ENCODE peak calls at places on chromosome 9, in nine cellular contexts. One of them, this sample, is unnamed.

GRCh38 chr9:99948896-99949295 is 42.4 kb downstream of the STX17 start:
- DNase-seq in CD4-positive, alpha-beta T cell: no peak
- DNase-seq in tibial artery: no peak
- DNase-seq in astrocyte of the spinal cord: peak
- DNase-seq in CD8-positive, alpha-beta T cell: no peak
- DNase-seq in fibroblast of the aortic adventitia: peak
- DNase-seq in astrocyte: peak
- DNase-seq in nephron progenitor cell: no peak
- DNase-seq in H9: no peak
- DNase-seq in this sample: no peak

GRCh38 chr9:114836769-114837168 is 30.9 kb upstream of the TNFSF15 start:
- DNase-seq in CD8-positive, alpha-beta T cell: no peak
- DNase-seq in CD4-positive, alpha-beta T cell: no peak
- DNase-seq in nephron progenitor cell: no peak
- DNase-seq in astrocyte of the spinal cord: no peak
- DNase-seq in fibroblast of the aortic adventitia: no peak
- DNase-seq in astrocyte: no peak
- DNase-seq in H9: no peak
- DNase-seq in tibial artery: no peak
- DNase-seq in this sample: no peak

GRCh38 chr9:80775515-80775914 is 913.8 kb downstream of the TLE1 start:
- DNase-seq in H9: no peak
- DNase-seq in fibroblast of the aortic adventitia: no peak
- DNase-seq in astrocyte of the spinal cord: no peak
- DNase-seq in nephron progenitor cell: no peak
- DNase-seq in tibial artery: no peak
- DNase-seq in CD4-positive, alpha-beta T cell: no peak
- DNase-seq in astrocyte: peak
- DNase-seq in CD8-positive, alpha-beta T cell: no peak
- DNase-seq in this sample: no peak

GRCh38 chr9:1025131-1025530 is 25.0 kb upstream of the DMRT2 start:
- DNase-seq in CD8-positive, alpha-beta T cell: no peak
- DNase-seq in astrocyte of the spinal cord: no peak
- DNase-seq in nephron progenitor cell: no peak
- DNase-seq in tibial artery: no peak
- DNase-seq in astrocyte: no peak
- DNase-seq in fibroblast of the aortic adventitia: no peak
- DNase-seq in H9: no peak
- DNase-seq in CD4-positive, alpha-beta T cell: no peak
- DNase-seq in this sample: no peak

GRCh38 chr9:130728721-130729120 is 35.1 kb downstream of the EXOSC2 start:
- DNase-seq in CD8-positive, alpha-beta T cell: no peak
- DNase-seq in fibroblast of the aortic adventitia: peak
- DNase-seq in astrocyte of the spinal cord: peak
- DNase-seq in H9: no peak
- DNase-seq in CD4-positive, alpha-beta T cell: no peak
- DNase-seq in tibial artery: no peak
- DNase-seq in astrocyte: peak
- DNase-seq in nephron progenitor cell: no peak
- DNase-seq in this sample: no peak

GRCh38 chr9:7536310-7536939 is 263.2 kb downstream of the DMAC1 start:
- DNase-seq in CD8-positive, alpha-beta T cell: no peak
- DNase-seq in astrocyte: peak
- DNase-seq in nephron progenitor cell: peak
- DNase-seq in fibroblast of the aortic adventitia: peak
- DNase-seq in tibial artery: peak
- DNase-seq in astrocyte of the spinal cord: peak
- DNase-seq in H9: peak
- DNase-seq in CD4-positive, alpha-beta T cell: no peak
- DNase-seq in this sample: peak

GRCh38 chr9:131416509-131416908 is 22.6 kb downstream of the PRRC2B start:
- DNase-seq in fibroblast of the aortic adventitia: no peak
- DNase-seq in nephron progenitor cell: no peak
- DNase-seq in astrocyte of the spinal cord: no peak
- DNase-seq in tibial artery: no peak
- DNase-seq in CD8-positive, alpha-beta T cell: no peak
- DNase-seq in CD4-positive, alpha-beta T cell: no peak
- DNase-seq in H9: no peak
- DNase-seq in astrocyte: no peak
- DNase-seq in this sample: no peak

GRCh38 chr9:134986957-134987356 is 69.2 kb upstream of the FCN1 start:
- DNase-seq in fibroblast of the aortic adventitia: no peak
- DNase-seq in astrocyte: no peak
- DNase-seq in astrocyte of the spinal cord: no peak
- DNase-seq in CD4-positive, alpha-beta T cell: no peak
- DNase-seq in H9: no peak
- DNase-seq in nephron progenitor cell: no peak
- DNase-seq in tibial artery: no peak
- DNase-seq in CD8-positive, alpha-beta T cell: no peak
- DNase-seq in this sample: no peak

GRCh38 chr9:121485618-121486531 is 13.8 kb downstream of the GGTA1 start:
- DNase-seq in tibial artery: peak
- DNase-seq in CD8-positive, alpha-beta T cell: no peak
- DNase-seq in astrocyte of the spinal cord: no peak
- DNase-seq in fibroblast of the aortic adventitia: no peak
- DNase-seq in astrocyte: no peak
- DNase-seq in H9: no peak
- DNase-seq in CD4-positive, alpha-beta T cell: no peak
- DNase-seq in nephron progenitor cell: no peak
- DNase-seq in this sample: no peak

GRCh38 chr9:133120343-133121199 is 469 bp downstream of the RALGDS start:
- DNase-seq in CD4-positive, alpha-beta T cell: no peak
- DNase-seq in astrocyte of the spinal cord: no peak
- DNase-seq in tibial artery: no peak
- DNase-seq in fibroblast of the aortic adventitia: no peak
- DNase-seq in nephron progenitor cell: no peak
- DNase-seq in CD8-positive, alpha-beta T cell: no peak
- DNase-seq in astrocyte: no peak
- DNase-seq in H9: peak
- DNase-seq in this sample: no peak

GRCh38 chr9:38401994-38402393 is 9.5 kb downstream of the ALDH1B1 start:
- DNase-seq in H9: no peak
- DNase-seq in astrocyte of the spinal cord: no peak
- DNase-seq in nephron progenitor cell: no peak
- DNase-seq in CD4-positive, alpha-beta T cell: no peak
- DNase-seq in astrocyte: no peak
- DNase-seq in CD8-positive, alpha-beta T cell: no peak
- DNase-seq in tibial artery: no peak
- DNase-seq in fibroblast of the aortic adventitia: no peak
- DNase-seq in this sample: no peak

DNA sequence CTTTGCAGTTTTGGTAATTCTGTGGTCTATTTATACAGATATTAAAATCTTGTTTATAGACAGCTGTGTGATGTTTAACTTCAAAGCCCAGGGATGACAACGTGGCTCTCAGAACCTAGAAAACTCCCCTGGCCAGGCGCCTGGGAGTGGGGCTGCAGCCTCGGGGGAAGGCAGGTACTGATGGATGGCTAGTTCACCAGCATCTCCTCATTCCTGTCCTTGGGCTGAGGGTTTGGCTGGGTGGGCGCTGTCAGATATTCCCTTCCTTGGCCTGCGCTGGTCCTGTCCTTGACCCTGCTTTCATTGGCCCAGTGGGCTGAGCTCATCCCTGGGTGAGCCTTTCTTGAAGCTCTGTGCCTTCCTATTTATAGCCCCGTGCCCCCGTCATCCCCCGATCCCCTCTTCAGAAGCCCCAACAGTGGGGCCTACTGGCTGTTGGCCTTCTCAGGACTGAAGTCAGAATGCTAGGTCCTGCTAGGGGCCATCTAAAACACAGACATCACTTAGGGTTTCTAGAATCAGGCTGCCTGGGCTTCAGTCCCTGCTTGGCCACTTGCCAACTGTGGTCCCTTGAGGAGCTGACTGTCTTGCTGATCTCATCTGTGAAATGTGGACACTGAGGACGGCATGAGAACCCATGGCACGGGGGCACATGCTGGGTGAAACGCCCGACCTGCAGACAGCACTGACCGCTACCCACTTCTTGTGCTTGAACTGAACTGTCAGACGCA is 20.9 kb downstream of the SH3GLB2 start:
- DNase-seq in CD8-positive, alpha-beta T cell: no peak
- DNase-seq in H9: no peak
- DNase-seq in astrocyte: no peak
- DNase-seq in astrocyte of the spinal cord: no peak
- DNase-seq in nephron progenitor cell: no peak
- DNase-seq in tibial artery: peak
- DNase-seq in fibroblast of the aortic adventitia: peak
- DNase-seq in CD4-positive, alpha-beta T cell: no peak
- DNase-seq in this sample: no peak
- TF ChIP-seq CTCF in CD8-positive, alpha-beta T cell: no peak
- TF ChIP-seq CTCF in H9: peak
- TF ChIP-seq CTCF in astrocyte: no peak
- TF ChIP-seq CTCF in astrocyte of the spinal cord: no peak
- TF ChIP-seq CTCF in nephron progenitor cell: peak
- TF ChIP-seq CTCF in tibial artery: no peak
- TF ChIP-seq CTCF in fibroblast of the aortic adventitia: no peak
- TF ChIP-seq CTCF in CD4-positive, alpha-beta T cell: no peak
- TF ChIP-seq CTCF in this sample: no peak

DNA sequence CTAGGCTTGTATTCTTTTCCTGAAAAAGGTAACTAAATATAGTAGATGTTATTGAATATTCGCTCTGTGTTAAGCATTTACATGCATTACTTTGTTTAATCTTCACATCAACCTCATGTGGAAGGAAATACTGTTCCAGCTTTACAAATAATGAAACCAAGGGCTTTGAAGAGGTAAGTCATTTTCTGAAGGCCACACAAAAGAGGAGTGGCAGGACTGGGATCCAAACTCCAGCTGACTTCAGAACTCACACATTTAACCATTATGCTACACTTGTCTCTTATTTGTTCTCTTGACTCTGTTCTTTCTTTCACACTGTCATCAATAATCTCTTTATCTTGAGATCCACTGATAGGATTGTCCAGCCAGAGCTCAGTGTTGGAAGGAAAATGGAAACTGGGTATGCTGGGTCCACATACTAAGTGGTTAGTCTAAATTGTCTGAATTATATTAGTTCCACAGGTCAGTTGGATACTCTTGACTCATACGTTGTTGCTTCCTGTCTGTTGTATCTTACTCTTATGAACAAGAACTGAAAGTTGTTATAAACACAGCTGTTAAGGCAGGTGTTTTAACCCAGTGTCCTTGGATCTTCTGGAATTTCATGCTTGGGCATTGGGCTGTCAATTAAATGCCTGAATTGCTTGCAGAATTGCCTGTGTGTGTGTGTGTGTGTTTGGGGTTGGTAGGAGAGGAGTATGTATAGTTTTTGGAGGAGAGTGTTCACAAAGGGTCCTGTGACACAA is 65.6 kb downstream of the TLE4 start:
- DNase-seq in astrocyte of the spinal cord: peak
- DNase-seq in astrocyte: peak
- DNase-seq in H9: no peak
- DNase-seq in CD4-positive, alpha-beta T cell: no peak
- DNase-seq in tibial artery: no peak
- DNase-seq in fibroblast of the aortic adventitia: no peak
- DNase-seq in nephron progenitor cell: no peak
- DNase-seq in CD8-positive, alpha-beta T cell: no peak
- DNase-seq in this sample: no peak
- TF ChIP-seq CTCF in astrocyte of the spinal cord: no peak
- TF ChIP-seq CTCF in astrocyte: no peak
- TF ChIP-seq CTCF in H9: no peak
- TF ChIP-seq CTCF in CD4-positive, alpha-beta T cell: no peak
- TF ChIP-seq CTCF in tibial artery: no peak
- TF ChIP-seq CTCF in fibroblast of the aortic adventitia: no peak
- TF ChIP-seq CTCF in nephron progenitor cell: no peak
- TF ChIP-seq CTCF in CD8-positive, alpha-beta T cell: no peak
- TF ChIP-seq CTCF in this sample: no peak

DNA sequence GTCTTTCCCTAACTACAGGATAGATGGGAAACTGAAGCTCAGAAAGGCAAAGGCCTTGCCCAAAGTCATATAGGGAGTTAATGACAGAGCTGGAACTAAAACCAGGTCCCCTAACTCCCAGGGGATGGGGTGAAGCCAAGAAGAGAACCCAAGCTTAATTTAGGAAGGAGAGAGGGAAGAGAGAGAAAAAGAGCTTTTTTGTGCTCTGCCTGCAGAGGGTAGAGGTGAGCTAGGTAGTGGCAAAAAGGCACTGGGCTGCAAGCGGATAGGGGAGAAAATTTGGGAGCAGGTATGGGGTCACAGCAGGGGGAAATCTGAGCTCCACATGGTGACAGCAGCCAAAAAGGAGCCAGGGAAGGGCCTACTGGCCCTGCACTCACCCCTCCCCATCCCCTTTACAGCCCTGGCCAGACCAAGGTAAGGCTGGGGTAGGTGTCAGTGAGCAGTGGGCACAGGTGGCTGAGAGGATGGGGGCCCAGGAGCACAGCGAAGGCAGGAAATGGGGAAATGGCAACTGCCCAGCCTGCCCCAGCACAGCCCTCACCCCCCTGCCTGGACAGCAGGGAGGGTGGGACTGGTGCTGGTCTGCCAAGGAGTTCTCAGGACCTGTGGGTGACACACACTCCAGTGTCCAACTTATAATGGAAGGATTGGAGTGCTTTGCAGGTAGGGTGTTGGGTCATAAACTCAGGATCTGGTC is 3.3 kb downstream of the ENHO start:
- DNase-seq in CD8-positive, alpha-beta T cell: no peak
- DNase-seq in CD4-positive, alpha-beta T cell: no peak
- DNase-seq in tibial artery: no peak
- DNase-seq in nephron progenitor cell: no peak
- DNase-seq in H9: no peak
- DNase-seq in astrocyte: no peak
- DNase-seq in astrocyte of the spinal cord: no peak
- DNase-seq in fibroblast of the aortic adventitia: no peak
- DNase-seq in this sample: no peak
- TF ChIP-seq CTCF in CD8-positive, alpha-beta T cell: no peak
- TF ChIP-seq CTCF in CD4-positive, alpha-beta T cell: no peak
- TF ChIP-seq CTCF in tibial artery: no peak
- TF ChIP-seq CTCF in nephron progenitor cell: no peak
- TF ChIP-seq CTCF in H9: peak
- TF ChIP-seq CTCF in astrocyte: no peak
- TF ChIP-seq CTCF in astrocyte of the spinal cord: no peak
- TF ChIP-seq CTCF in fibroblast of the aortic adventitia: no peak
- TF ChIP-seq CTCF in this sample: no peak

GRCh38 chr9:86827893-86828292 is 119.4 kb downstream of the GAS1 start:
- DNase-seq in astrocyte of the spinal cord: no peak
- DNase-seq in nephron progenitor cell: no peak
- DNase-seq in astrocyte: no peak
- DNase-seq in H9: no peak
- DNase-seq in tibial artery: no peak
- DNase-seq in fibroblast of the aortic adventitia: no peak
- DNase-seq in CD8-positive, alpha-beta T cell: no peak
- DNase-seq in CD4-positive, alpha-beta T cell: no peak
- DNase-seq in this sample: no peak

GRCh38 chr9:86829496-86830046 is 117.7 kb downstream of the GAS1 start:
- DNase-seq in H9: no peak
- DNase-seq in CD8-positive, alpha-beta T cell: no peak
- DNase-seq in nephron progenitor cell: no peak
- DNase-seq in astrocyte: no peak
- DNase-seq in astrocyte of the spinal cord: no peak
- DNase-seq in fibroblast of the aortic adventitia: peak
- DNase-seq in tibial artery: no peak
- DNase-seq in CD4-positive, alpha-beta T cell: no peak
- DNase-seq in this sample: no peak

DNA sequence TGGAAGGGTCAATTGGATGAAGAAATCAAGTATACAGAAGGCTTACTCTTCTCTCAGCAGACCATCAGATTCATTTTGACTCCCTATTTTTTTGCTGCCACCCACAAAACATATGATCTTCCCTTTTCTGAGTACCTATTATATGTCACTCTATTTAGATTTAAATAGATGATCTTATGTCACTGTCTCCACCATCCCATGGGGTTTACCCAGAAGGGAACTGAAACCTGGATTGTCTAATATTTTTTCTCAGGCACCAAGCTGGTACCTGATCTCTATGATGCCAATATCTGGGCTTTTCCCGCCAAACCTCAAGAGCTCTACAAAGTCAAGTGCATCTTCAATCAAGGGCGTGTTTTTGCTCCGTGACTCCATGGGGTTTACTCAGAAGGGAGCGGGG is 118.7 kb downstream of the GAS1 start:
- DNase-seq in H9: no peak
- DNase-seq in astrocyte of the spinal cord: no peak
- DNase-seq in fibroblast of the aortic adventitia: no peak
- DNase-seq in nephron progenitor cell: no peak
- DNase-seq in CD8-positive, alpha-beta T cell: no peak
- DNase-seq in astrocyte: no peak
- DNase-seq in tibial artery: no peak
- DNase-seq in CD4-positive, alpha-beta T cell: no peak
- DNase-seq in this sample: no peak
- TF ChIP-seq CTCF in H9: no peak
- TF ChIP-seq CTCF in astrocyte of the spinal cord: no peak
- TF ChIP-seq CTCF in fibroblast of the aortic adventitia: no peak
- TF ChIP-seq CTCF in nephron progenitor cell: no peak
- TF ChIP-seq CTCF in CD8-positive, alpha-beta T cell: no peak
- TF ChIP-seq CTCF in astrocyte: no peak
- TF ChIP-seq CTCF in tibial artery: no peak
- TF ChIP-seq CTCF in CD4-positive, alpha-beta T cell: no peak
- TF ChIP-seq CTCF in this sample: no peak

This sample was measured in endothelial cell.